ENCODE peak calls at places on chromosome 3, in nine cellular contexts. Z, G, H, C, N, Y, B, I and W are unnamed samples.

GRCh38 chr3:171944109-171945016 is 95.0 kb upstream of the FNDC3B start:
- DNase-seq in Z (no peak), G (no peak), H (no peak), C (no peak), N (no peak), Y (no peak), B (no peak), I (no peak), W (no peak)

GRCh38 chr3:66398228-66399025 is 102.4 kb downstream of the LRIG1 start:
- DNase-seq in Z (no peak), G (no peak), H (peak), C (no peak), N (no peak), Y (no peak), B (no peak), I (no peak), W (no peak)

GRCh38 chr3:5078151-5078550 is 43.9 kb upstream of the ARL8B start:
- DNase-seq in Z (no peak), G (no peak), H (peak), C (no peak), N (no peak), Y (no peak), B (no peak), I (no peak), W (no peak)

GRCh38 chr3:127049390-127049789 is 66.5 kb downstream of the PLXNA1 start:
- DNase-seq in Z (no peak), G (no peak), H (peak), C (no peak), N (no peak), Y (no peak), B (no peak), I (no peak), W (no peak)

GRCh38 chr3:129940086-129940485 is 34.4 kb upstream of the TRH start:
- DNase-seq in Z (no peak), G (no peak), H (peak), C (no peak), N (no peak), Y (no peak), B (no peak), I (no peak), W (no peak)

GRCh38 chr3:110814170-110815007 is 257.2 kb upstream of the NECTIN3 start:
- DNase-seq in Z (no peak), G (no peak), H (peak), C (peak), N (no peak), Y (no peak), B (peak), I (no peak), W (no peak)

GRCh38 chr3:14204605-14205284 is 26.1 kb downstream of the LSM3 start:
- DNase-seq in Z (no peak), G (no peak), H (no peak), C (no peak), N (no peak), Y (no peak), B (no peak), I (peak), W (no peak)

GRCh38 chr3:9870978-9871377 is 9.1 kb downstream of the CIDEC start:
- DNase-seq in Z (no peak), G (no peak), H (peak), C (peak), N (no peak), Y (no peak), B (no peak), I (no peak), W (no peak)

GRCh38 chr3:56302417-56302816 is 165.8 kb downstream of the ERC2 start:
- DNase-seq in Z (no peak), G (no peak), H (peak), C (no peak), N (no peak), Y (no peak), B (no peak), I (no peak), W (no peak)